ENCODE peak calls at places on chromosomes 13 and 19, in six cellular contexts. Z is stimulated activated CD8-positive, alpha-beta memory T cell treated with anti-CD3 and anti-CD28 coated beads, Interleukin-7, amount 100 ng/mL, for 48 hours; S is A549; N is CD4-positive, alpha-beta memory T cell; Y is posterior cingulate gyrus; W is H7. B is an unnamed sample.

GRCh38 chr19:3154957-3155736 is 19.3 kb downstream of the GNA15 start:
- DNase-seq in W (no peak), S (peak), Y (no peak), N (peak), Z (peak), B (peak)

GRCh38 chr19:39086401-39086800 is 2.2 kb downstream of the ACP7 start:
- DNase-seq in Z (no peak), W (no peak), Y (no peak), S (no peak), N (no peak), B (no peak)

GRCh38 chr13:44620057-44620456 is 43.9 kb upstream of the TSC22D1 start:
- DNase-seq in S (peak), W (no peak), Y (no peak), N (no peak), Z (no peak), B (no peak)

GRCh38 chr19:27765397-27765796 is 1447.6 kb downstream of the UQCRFS1 start:
- DNase-seq in S (no peak), Y (no peak), W (no peak), N (no peak), Z (no peak), B (no peak)

GRCh38 chr13:45496942-45497341 is 32.2 kb downstream of the COG3 start:
- DNase-seq in Z (no peak), S (no peak), W (no peak), Y (no peak), N (no peak), B (no peak)

GRCh38 chr13:51158365-51158764 is 47.3 kb upstream of the C13orf42 start:
- DNase-seq in Y (no peak), W (no peak), S (peak), Z (no peak), N (no peak), B (no peak)

GRCh38 chr13:40933508-40933907 is 85.6 kb downstream of the ELF1 start:
- DNase-seq in Z (no peak), N (no peak), S (no peak), W (no peak), Y (no peak), B (peak)

GRCh38 chr19:37966211-37967072 is 59.4 kb downstream of the SIPA1L3 start:
- DNase-seq in Z (no peak), N (no peak), W (peak), Y (no peak), S (no peak), B (no peak)

GRCh38 chr19:47186337-47187022 is 44.5 kb downstream of the BBC3 start:
- DNase-seq in S (no peak), Z (peak), N (peak), W (no peak), Y (no peak), B (peak)